ENCODE peak calls at places on chromosome 1, in nine cellular contexts. K, T, U, N, X, M, Z, Q and P are unnamed samples.

GRCh38 chr1:214259353-214259982 is 21.5 kb upstream of the SMYD2 start:
- DNase-seq in M (peak), K (no peak), Q (no peak), U (no peak), T (no peak), X (peak), Z (no peak), N (no peak), P (no peak)

GRCh38 chr1:171881466-171881865 is 40.2 kb downstream of the DNM3 start:
- DNase-seq in K (no peak), Z (no peak), M (no peak), N (no peak), Q (no peak), T (no peak), X (no peak), U (no peak), P (no peak)

GRCh38 chr1:227155004-227155403 is 163.3 kb downstream of the CDC42BPA start:
- DNase-seq in U (no peak), Q (no peak), M (no peak), N (no peak), T (no peak), K (no peak), X (no peak), Z (no peak), P (no peak)

GRCh38 chr1:173917149-173917548 is at the start of gene SERPINC1:
- DNase-seq in U (no peak), Z (no peak), N (no peak), M (no peak), Q (no peak), X (no peak), T (no peak), K (no peak), P (no peak)

GRCh38 chr1:81165963-81166362 is 634.8 kb upstream of the ADGRL2 start:
- DNase-seq in X (no peak), Z (no peak), Q (no peak), T (no peak), U (no peak), M (no peak), N (no peak), K (no peak), P (no peak)

GRCh38 chr1:56578963-56579875 is at the start of gene PLPP3:
- DNase-seq in X (peak), K (peak), M (peak), N (peak), Z (peak), Q (peak), T (peak), U (peak), P (peak)

GRCh38 chr1:77986810-77987209 is 7.9 kb upstream of the FUBP1 start:
- DNase-seq in K (no peak), U (no peak), X (no peak), M (no peak), Z (peak), N (no peak), T (no peak), Q (no peak), P (no peak)

GRCh38 chr1:198763298-198763714 is 124.5 kb downstream of the PTPRC start:
- DNase-seq in N (no peak), M (no peak), T (no peak), Q (no peak), Z (peak), X (peak), U (no peak), K (no peak), P (no peak)

GRCh38 chr1:53380296-53380695 is 52.4 kb upstream of the LRP8 start:
- DNase-seq in Q (no peak), K (no peak), N (no peak), Z (no peak), T (no peak), X (no peak), U (no peak), M (no peak), P (no peak)

GRCh38 chr1:198116469-198116868 is 40.3 kb upstream of the NEK7 start:
- DNase-seq in Z (no peak), N (no peak), M (no peak), X (no peak), T (no peak), Q (no peak), U (no peak), K (no peak), P (no peak)

GRCh38 chr1:18884419-18884717 is 18.0 kb downstream of the ALDH4A1 start:
- DNase-seq in Z (no peak), U (no peak), Q (no peak), M (no peak), T (no peak), K (no peak), X (no peak), N (no peak), P (no peak)
- TF ChIP-seq CTCF in Z (no peak), U (peak), Q (no peak), M (no peak), T (no peak), K (peak), X (no peak), N (no peak), P (no peak)

GRCh38 chr1:14608308-14608707 is 9.8 kb downstream of the KAZN start:
- DNase-seq in U (no peak), Q (no peak), T (no peak), X (no peak), Z (no peak), M (no peak), K (no peak), N (no peak), P (no peak)
- TF ChIP-seq CTCF in U (peak), Q (peak), T (no peak), X (no peak), Z (no peak), M (no peak), K (peak), N (peak), P (no peak)

GRCh38 chr1:70411360-70411844 is 334 bp downstream of the CTH start:
- DNase-seq in Z (no peak), K (no peak), U (no peak), T (no peak), N (no peak), X (peak), M (no peak), Q (peak), P (peak)
- TF ChIP-seq CTCF in Z (no peak), K (no peak), U (no peak), T (no peak), N (peak), X (no peak), M (peak), Q (no peak), P (no peak)

DNA sequence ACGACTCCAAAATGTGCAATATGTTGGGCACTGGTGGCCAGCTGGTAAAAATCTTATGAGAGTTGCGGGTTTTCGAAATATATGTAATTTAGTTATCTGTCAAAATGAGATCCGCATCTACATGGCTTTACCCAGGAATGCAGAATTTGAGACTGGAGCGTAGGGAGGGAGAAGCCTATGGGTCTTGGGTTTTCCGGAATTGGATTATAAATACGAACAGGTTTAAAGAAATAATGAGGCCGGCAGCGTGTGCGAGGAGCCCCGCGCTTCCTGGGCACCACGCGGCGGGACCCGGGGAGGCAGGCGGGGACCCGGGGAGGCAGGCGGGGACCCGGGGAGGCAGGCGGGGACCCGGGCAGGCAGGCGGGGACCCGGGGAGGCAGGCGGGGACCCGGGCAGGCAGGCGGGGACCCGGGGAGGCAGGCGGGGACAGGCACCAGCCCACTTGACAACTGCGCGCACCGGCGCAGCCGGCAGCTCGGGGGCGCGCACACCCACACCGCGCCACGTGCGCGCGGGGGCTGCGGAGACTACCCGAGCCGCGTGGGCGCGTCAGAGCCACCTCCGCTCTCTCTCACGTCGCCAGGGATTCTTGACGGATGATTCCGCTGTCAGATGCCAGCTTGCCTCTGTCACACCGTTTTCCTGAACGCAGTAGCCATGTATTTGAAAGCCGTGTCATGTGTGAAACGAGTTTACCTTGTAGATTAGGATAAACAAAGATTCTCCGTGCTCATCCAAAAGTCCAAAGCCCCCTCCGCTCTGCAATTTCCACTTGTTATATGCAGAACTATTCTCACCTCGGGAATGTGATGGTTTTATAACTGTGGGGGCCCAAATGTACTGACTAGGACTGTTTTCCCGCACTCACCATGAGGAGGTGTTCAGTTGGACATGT is 54.3 kb upstream of the HNRNPU start:
- DNase-seq in X (peak), N (peak), M (peak), Z (peak), Q (peak), T (peak), K (peak), U (peak), P (peak)
- TF ChIP-seq CTCF in X (no peak), N (no peak), M (no peak), Z (no peak), Q (no peak), T (peak), K (no peak), U (no peak), P (no peak)

DNA sequence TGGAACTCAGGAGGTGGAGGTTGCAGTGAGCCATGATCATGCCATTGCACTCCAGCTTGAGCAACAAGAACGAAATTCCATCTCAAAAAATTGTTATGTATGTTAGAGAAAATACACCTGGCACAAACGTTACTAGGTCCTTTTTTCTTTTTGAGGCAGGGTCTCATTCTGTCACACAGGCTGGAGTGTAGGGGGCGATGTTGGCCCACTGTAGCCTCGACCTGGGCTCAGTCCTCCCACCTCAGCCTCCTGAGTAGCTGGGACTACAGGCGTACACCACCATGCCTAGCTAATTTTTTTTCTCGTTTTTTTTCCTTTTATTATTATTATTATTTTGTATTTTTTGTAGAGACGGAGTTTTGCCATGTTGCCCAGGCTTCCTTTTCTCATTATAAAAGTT is 4.4 kb downstream of the HAX1 start:
- DNase-seq in Q (no peak), Z (peak), N (peak), T (no peak), K (no peak), U (peak), M (no peak), X (no peak), P (no peak)
- TF ChIP-seq CTCF in Q (no peak), Z (peak), N (peak), T (peak), K (peak), U (peak), M (peak), X (no peak), P (peak)

GRCh38 chr1:19311931-19312781 is at the start of the genes AKR7A2 and SLC66A1:
- DNase-seq in Z (peak), T (peak), X (peak), N (peak), M (peak), Q (peak), U (peak), K (peak), P (peak)
- TF ChIP-seq CTCF in Z (no peak), T (no peak), X (no peak), N (peak), M (peak), Q (no peak), U (no peak), K (no peak), P (peak)

GRCh38 chr1:182069028-182069466 is 7.5 kb upstream of the ZNF648 start:
- DNase-seq in U (peak), Q (no peak), M (no peak), K (peak), N (peak), X (no peak), T (peak), Z (peak), P (peak)
- TF ChIP-seq CTCF in U (peak), Q (peak), M (peak), K (peak), N (peak), X (peak), T (peak), Z (peak), P (peak)